ENCODE peak calls at places on chromosomes 3 and 15, in four cellular contexts. D, P, U and I are unnamed samples.

GRCh38 chr3:105997800-105998526 is 129.2 kb upstream of the CBLB start:
- DNase-seq in P (no peak), U (no peak), D (no peak), I (no peak)

GRCh38 chr15:69806287-69806915 is 291.3 kb downstream of the TLE3 start:
- DNase-seq in U (no peak), P (no peak), D (no peak), I (no peak)

GRCh38 chr3:187765342-187765741 is 20.1 kb upstream of the BCL6 start:
- DNase-seq in D (no peak), U (no peak), P (no peak), I (no peak)

GRCh38 chr3:128062033-128062745 is 10.0 kb downstream of the SEC61A1 start:
- DNase-seq in U (no peak), P (no peak), D (no peak), I (peak; percentile 45)

GRCh38 chr15:57865294-57865693 is 158.8 kb downstream of the POLR2M start:
- DNase-seq in U (no peak), D (no peak), P (no peak), I (no peak)

GRCh38 chr15:43776101-43776717 is 557 bp downstream of the ELL3 start:
- DNase-seq in P (no peak), D (no peak), U (no peak), I (no peak)

GRCh38 chr3:54046677-54047214 is 75.6 kb upstream of the CACNA2D3 start:
- DNase-seq in D (no peak), P (no peak), U (peak; percentile 18), I (no peak)

GRCh38 chr3:141386611-141387110 is 18.4 kb downstream of the ZBTB38 start:
- DNase-seq in D (no peak), P (no peak), U (no peak), I (no peak)

GRCh38 chr15:26864664-26865191 is 2.1 kb upstream of the GABRA5 start:
- DNase-seq in P (no peak), U (no peak), D (no peak), I (no peak)

GRCh38 chr3:114646521-114646920 is 352.7 kb downstream of the TIGIT start:
- DNase-seq in P (no peak), U (no peak), D (no peak), I (no peak)

GRCh38 chr3:178584722-178585121 is 48.5 kb downstream of the KCNMB2 start:
- DNase-seq in P (no peak), U (no peak), D (no peak), I (no peak)

GRCh38 chr15:59751552-59752413 is 62.7 kb upstream of the BNIP2 start:
- DNase-seq in U (no peak), D (no peak), P (no peak), I (no peak)
- TF ChIP-seq CTCF in U (no peak), D (peak; percentile 48), P (peak; percentile 16), I (peak; percentile 68)

GRCh38 chr3:78410077-78410476 is 1357.7 kb downstream of the ROBO1 start:
- DNase-seq in P (no peak), D (no peak), U (no peak), I (no peak)
- TF ChIP-seq CTCF in P (no peak), D (no peak), U (no peak), I (no peak)

DNA sequence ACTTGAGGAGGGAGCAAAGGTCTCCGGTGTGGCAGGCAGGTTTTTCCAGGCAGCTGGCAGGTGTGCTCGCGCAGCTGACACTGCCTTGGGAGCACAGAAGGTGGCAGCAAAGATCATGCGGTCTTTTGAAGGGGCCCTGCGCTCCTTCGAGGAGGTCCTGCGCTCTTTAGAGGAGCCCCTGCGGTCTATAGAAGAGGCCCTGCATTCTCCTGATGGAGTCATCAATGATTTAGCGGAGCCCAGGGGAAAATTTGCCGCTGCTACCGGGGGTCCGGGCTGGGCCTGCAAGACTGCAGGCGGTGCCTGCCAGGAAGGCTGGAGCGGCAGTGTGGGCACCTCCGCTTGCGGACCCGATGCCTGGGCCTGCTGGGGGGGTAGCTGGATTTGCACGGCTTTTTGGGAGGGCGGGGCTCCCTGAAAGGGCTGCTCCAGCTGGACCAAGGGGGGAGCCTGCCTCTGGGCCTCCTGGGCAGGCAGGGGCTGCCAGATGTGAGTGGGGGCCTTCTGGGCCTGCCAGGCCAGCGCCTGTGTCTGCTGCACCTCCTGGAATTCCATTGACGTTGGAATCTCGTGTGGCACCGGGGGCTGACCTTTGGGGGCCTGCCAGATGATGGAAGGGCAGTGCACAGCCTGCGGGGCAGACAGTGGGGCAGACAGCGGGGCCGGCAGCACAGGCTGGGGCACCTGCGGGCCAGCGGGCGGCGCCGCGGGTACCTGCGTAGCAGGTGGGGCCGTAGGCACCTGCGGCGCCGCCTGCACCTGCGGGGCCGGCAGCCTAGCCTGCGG is 2.1 kb downstream of the MAGEL2 start:
- DNase-seq in D (no peak), U (no peak), P (no peak), I (no peak)
- TF ChIP-seq CTCF in D (peak; percentile 36), U (no peak), P (no peak), I (peak; percentile 55)

DNA sequence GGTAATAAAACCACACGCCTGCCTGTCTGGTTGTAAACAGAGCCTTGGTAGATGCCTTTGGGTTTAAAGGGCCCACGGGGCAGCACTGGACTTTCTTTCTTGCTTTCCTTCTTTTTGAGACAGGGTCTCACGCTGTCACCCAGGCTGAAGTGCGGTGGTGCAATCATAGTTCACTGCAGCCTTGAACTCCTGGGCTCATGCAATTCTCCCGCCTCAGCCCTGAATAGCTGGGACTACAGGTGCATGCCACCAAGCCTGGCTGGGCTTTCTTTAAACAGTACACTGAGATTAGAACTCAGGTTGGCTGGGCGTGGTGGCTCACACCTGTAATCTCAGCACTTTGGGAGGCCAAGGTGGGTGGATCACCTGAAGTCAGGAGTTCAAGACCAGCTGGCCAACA is 42.2 kb downstream of the POC1A start:
- DNase-seq in U (no peak), P (peak; percentile 28), D (no peak), I (no peak)
- TF ChIP-seq CTCF in U (no peak), P (no peak), D (no peak), I (no peak)

GRCh38 chr3:59968510-59968909 is 918.7 kb upstream of the CFAP20DC start:
- DNase-seq in P (no peak), U (no peak), D (no peak), I (no peak)
- TF ChIP-seq CTCF in P (no peak), U (no peak), D (no peak), I (peak; percentile 29)

DNA sequence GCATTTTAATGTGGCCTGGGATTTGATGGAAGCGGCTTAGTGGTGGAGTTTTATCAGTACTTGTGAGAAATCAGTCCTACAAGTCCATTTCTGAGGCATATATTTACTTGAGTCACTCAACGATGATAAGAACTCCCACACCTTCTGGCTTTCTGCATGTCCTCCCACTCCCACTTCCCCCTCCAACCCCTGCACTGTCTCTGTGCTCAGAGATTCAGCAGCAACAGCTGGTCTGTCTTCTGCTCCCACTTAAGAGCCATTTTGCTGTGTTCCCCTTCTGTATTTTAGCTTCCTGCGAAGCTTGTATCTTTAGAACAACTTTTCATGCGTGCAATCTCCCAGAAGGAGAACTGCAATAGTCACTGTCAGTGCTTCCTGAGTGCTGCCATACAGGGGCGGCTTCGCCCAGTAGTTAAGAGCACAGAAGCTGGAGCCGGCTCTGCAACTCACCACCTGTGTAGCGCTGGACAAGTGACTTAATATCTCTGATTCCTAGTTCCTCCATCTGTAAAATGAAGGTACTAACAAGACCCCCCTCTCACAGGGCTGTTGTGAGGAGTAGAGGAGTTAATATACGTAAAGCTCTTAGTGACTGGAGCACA is 90.0 kb upstream of the SPATA12 start:
- DNase-seq in D (no peak), P (no peak), U (no peak), I (no peak)
- TF ChIP-seq CTCF in D (no peak), P (no peak), U (no peak), I (no peak)

GRCh38 chr15:98174286-98174685 is 213.8 kb downstream of the ARRDC4 start:
- DNase-seq in P (no peak), U (no peak), D (no peak), I (no peak)
- TF ChIP-seq CTCF in P (no peak), U (no peak), D (no peak), I (no peak)

GRCh38 chr15:85314139-85314538 is 66.3 kb upstream of the AKAP13 start:
- DNase-seq in P (no peak), D (no peak), U (no peak), I (no peak)

GRCh38 chr15:85314653-85315052 is 65.8 kb upstream of the AKAP13 start:
- DNase-seq in D (no peak), U (no peak), P (no peak), I (no peak)

GRCh38 chr15:85316244-85316934 is 64.0 kb upstream of the AKAP13 start:
- DNase-seq in D (no peak), P (no peak), U (no peak), I (no peak)

GRCh38 chr15:85318732-85319076 is 61.7 kb upstream of the AKAP13 start:
- DNase-seq in P (no peak), U (no peak), D (no peak), I (no peak)

DNA sequence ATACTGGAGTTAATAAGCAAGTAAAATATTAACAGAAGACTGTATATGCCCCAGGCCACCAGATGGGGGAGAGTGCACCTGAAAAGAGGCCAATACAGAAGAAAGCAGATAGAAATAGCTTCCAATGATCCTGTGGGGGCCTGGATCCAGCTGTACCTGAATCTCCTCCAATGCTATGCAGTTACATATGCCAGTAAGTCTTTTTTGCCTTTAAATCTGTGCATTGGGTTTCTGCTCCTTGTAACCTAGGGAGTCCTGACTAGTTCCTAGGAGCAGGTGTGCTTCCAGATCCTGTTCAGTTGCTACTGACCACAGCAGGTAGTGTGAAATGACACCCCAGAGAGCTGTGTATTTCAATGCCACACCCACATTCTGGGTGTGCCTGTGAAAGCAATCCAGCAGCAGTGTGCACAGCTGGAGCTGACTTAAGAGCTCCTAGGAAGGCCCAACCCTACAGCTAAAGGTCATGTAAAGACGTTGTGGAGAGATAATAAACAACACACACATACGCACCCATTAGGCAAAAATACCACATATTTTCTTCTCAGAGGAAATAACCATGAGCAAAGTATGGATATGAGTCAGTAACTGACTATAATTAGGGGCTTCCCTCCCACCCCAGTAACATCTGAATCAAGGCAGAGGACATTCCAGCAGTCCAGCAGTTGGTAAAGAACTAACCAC is 62.2 kb upstream of the AKAP13 start:
- DNase-seq in P (no peak), D (no peak), U (no peak), I (no peak)
- TF ChIP-seq CTCF in P (no peak), D (peak; percentile 6), U (no peak), I (peak; percentile 21)

DNA sequence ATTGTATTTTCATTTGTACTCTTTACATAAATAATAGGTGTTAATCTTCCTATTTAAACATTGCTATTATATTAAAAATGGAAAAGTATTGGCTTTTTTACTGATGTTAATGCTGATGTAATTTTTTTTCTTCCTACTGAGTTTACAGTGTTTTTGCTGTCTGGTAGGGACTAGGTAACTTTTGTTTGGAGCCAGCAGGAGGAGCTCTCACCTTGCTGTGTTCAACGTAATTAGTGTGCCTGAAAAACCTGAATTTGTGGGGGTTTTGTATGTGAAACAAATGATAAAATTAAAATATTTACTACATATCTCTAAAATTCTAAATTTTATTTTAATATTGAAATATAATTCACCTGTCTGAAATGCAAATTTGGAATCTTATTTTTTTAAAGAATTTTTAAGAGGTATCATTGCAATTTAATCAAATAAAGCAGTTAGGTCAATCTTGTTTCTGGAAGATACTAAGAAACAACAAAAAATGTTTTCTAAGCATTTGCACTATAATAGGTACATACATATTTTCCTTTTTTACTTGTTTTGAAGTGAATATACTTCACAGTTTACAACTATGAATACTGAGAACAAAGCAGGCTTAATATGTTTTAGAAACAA is 48.8 kb downstream of the EPHA6 start:
- DNase-seq in P (no peak), U (no peak), D (no peak), I (no peak)
- TF ChIP-seq CTCF in P (peak; percentile 35), U (peak; percentile 14), D (peak; percentile 94), I (peak; percentile 93)